ENCODE peak calls at places on chromosomes 1 and 21, in four cellular contexts. One of them, this sample, is unnamed.

GRCh38 chr1:109263597-109264378 is 14.4 kb downstream of the CELSR2 start:
- DNase-seq in Karpas-422: peak; percentile 88
- DNase-seq in Calu3: peak; percentile 94
- DNase-seq in NCI-H460: peak; percentile 85
- DNase-seq in this sample: peak; percentile 85

GRCh38 chr1:65470766-65471165 is 50.3 kb downstream of the LEPR start:
- DNase-seq in Calu3: no peak
- DNase-seq in Karpas-422: no peak
- DNase-seq in NCI-H460: no peak
- DNase-seq in this sample: no peak

GRCh38 chr21:29248124-29248523 is 50.6 kb upstream of the BACH1 start:
- DNase-seq in Karpas-422: no peak
- DNase-seq in NCI-H460: no peak
- DNase-seq in Calu3: no peak
- DNase-seq in this sample: no peak

GRCh38 chr1:98333936-98334335 is 327.6 kb upstream of the SNX7 start:
- DNase-seq in Karpas-422: no peak
- DNase-seq in NCI-H460: no peak
- DNase-seq in Calu3: no peak
- DNase-seq in this sample: no peak

GRCh38 chr1:191457889-191458288 is 700.4 kb upstream of the RGS18 start:
- DNase-seq in Karpas-422: no peak
- DNase-seq in Calu3: no peak
- DNase-seq in NCI-H460: no peak
- DNase-seq in this sample: no peak

GRCh38 chr1:192821296-192821695 is 12.5 kb downstream of the RGS2 start:
- DNase-seq in NCI-H460: no peak
- DNase-seq in Karpas-422: no peak
- DNase-seq in Calu3: no peak
- DNase-seq in this sample: no peak

GRCh38 chr1:210691039-210691438 is 362.3 kb downstream of the HHAT start:
- DNase-seq in NCI-H460: no peak
- DNase-seq in Karpas-422: no peak
- DNase-seq in Calu3: no peak
- DNase-seq in this sample: no peak

GRCh38 chr1:239765163-239765562 is 326.5 kb upstream of the FMN2 start:
- DNase-seq in NCI-H460: no peak
- DNase-seq in Calu3: no peak
- DNase-seq in Karpas-422: no peak
- DNase-seq in this sample: no peak

GRCh38 chr21:44558695-44559094 is at the start of gene KRTAP10-3:
- DNase-seq in Calu3: no peak
- DNase-seq in NCI-H460: no peak
- DNase-seq in Karpas-422: no peak
- DNase-seq in this sample: no peak

GRCh38 chr1:83631836-83632235 is 367.1 kb downstream of the TTLL7 start:
- DNase-seq in Calu3: no peak
- DNase-seq in Karpas-422: no peak
- DNase-seq in NCI-H460: no peak
- DNase-seq in this sample: no peak

GRCh38 chr1:221487781-221488520 is 253.9 kb downstream of the DUSP10 start:
- DNase-seq in NCI-H460: peak; percentile 74
- DNase-seq in Karpas-422: no peak
- DNase-seq in Calu3: no peak
- DNase-seq in this sample: no peak

GRCh38 chr1:186985889-186986491 is 157.2 kb downstream of the PLA2G4A start:
- DNase-seq in NCI-H460: peak; percentile 77
- DNase-seq in Calu3: peak; percentile 35
- DNase-seq in Karpas-422: peak; percentile 76
- DNase-seq in this sample: no peak

GRCh38 chr1:28518000-28518744 is 12.3 kb downstream of the RCC1 start:
- DNase-seq in NCI-H460: no peak
- DNase-seq in Karpas-422: peak; percentile 96
- DNase-seq in Calu3: peak; percentile 93
- DNase-seq in this sample: peak; percentile 95

GRCh38 chr1:16026723-16027484 is 5.1 kb downstream of the CLCNKA start:
- DNase-seq in NCI-H460: no peak
- DNase-seq in Calu3: no peak
- DNase-seq in Karpas-422: peak; percentile 54
- DNase-seq in this sample: no peak

GRCh38 chr1:171912509-171913185 is 71.3 kb downstream of the DNM3 start:
- DNase-seq in NCI-H460: no peak
- DNase-seq in Calu3: peak; percentile 50
- DNase-seq in Karpas-422: no peak
- DNase-seq in this sample: no peak

GRCh38 chr1:53572061-53572801 is 113.0 kb downstream of the DMRTB1 start:
- DNase-seq in NCI-H460: no peak
- DNase-seq in Karpas-422: peak; percentile 57
- DNase-seq in Calu3: peak; percentile 8
- DNase-seq in this sample: no peak

GRCh38 chr1:16151200-16151708 is 4.6 kb downstream of the EPHA2 start:
- DNase-seq in Calu3: no peak
- DNase-seq in Karpas-422: no peak
- DNase-seq in NCI-H460: no peak
- DNase-seq in this sample: no peak

GRCh38 chr1:199152676-199153075 is 513.8 kb downstream of the PTPRC start:
- DNase-seq in NCI-H460: no peak
- DNase-seq in Calu3: no peak
- DNase-seq in Karpas-422: no peak
- DNase-seq in this sample: no peak

GRCh38 chr1:58905628-58906256 is 121.9 kb upstream of the JUN start:
- DNase-seq in Calu3: no peak
- DNase-seq in Karpas-422: no peak
- DNase-seq in NCI-H460: no peak
- DNase-seq in this sample: no peak

GRCh38 chr1:53593758-53594380 is 134.7 kb downstream of the DMRTB1 start:
- DNase-seq in NCI-H460: no peak
- DNase-seq in Calu3: no peak
- DNase-seq in Karpas-422: peak; percentile 55
- DNase-seq in this sample: no peak

This sample was measured in colonic mucosa.